ENCODE peak calls at places on chromosomes 16 and 17, in ten cellular contexts. One of them, this sample, is unnamed.

GRCh38 chr16:12000032-12000431 is 23.5 kb downstream of the SNX29 start:
- DNase-seq in K562: no peak
- DNase-seq in BE2C: no peak
- DNase-seq in neural progenitor cell: no peak
- DNase-seq in testis: no peak
- DNase-seq in fibroblast of lung: no peak
- DNase-seq in NB4: no peak
- DNase-seq in tibial nerve: no peak
- DNase-seq in fibroblast of the aortic adventitia: no peak
- DNase-seq in psoas muscle: no peak
- DNase-seq in this sample: peak; percentile 67

GRCh38 chr16:67782567-67783352 is 23.6 kb downstream of the RANBP10 start:
- DNase-seq in fibroblast of the aortic adventitia: no peak
- DNase-seq in K562: no peak
- DNase-seq in tibial nerve: no peak
- DNase-seq in NB4: no peak
- DNase-seq in psoas muscle: no peak
- DNase-seq in testis: no peak
- DNase-seq in BE2C: peak; percentile 27
- DNase-seq in fibroblast of lung: no peak
- DNase-seq in neural progenitor cell: no peak
- DNase-seq in this sample: peak; percentile 27

GRCh38 chr17:8960325-8961144 is 5.0 kb downstream of the PIK3R5 start:
- DNase-seq in neural progenitor cell: no peak
- DNase-seq in psoas muscle: no peak
- DNase-seq in NB4: no peak
- DNase-seq in fibroblast of the aortic adventitia: no peak
- DNase-seq in fibroblast of lung: no peak
- DNase-seq in tibial nerve: no peak
- DNase-seq in K562: no peak
- DNase-seq in testis: no peak
- DNase-seq in BE2C: no peak
- DNase-seq in this sample: no peak

GRCh38 chr16:8935989-8936388 is 27.7 kb downstream of the USP7 start:
- DNase-seq in BE2C: no peak
- DNase-seq in NB4: peak; percentile 14
- DNase-seq in K562: peak; percentile 49
- DNase-seq in psoas muscle: no peak
- DNase-seq in fibroblast of lung: no peak
- DNase-seq in neural progenitor cell: peak; percentile 45
- DNase-seq in tibial nerve: no peak
- DNase-seq in fibroblast of the aortic adventitia: no peak
- DNase-seq in testis: no peak
- DNase-seq in this sample: peak; percentile 46

GRCh38 chr17:2237521-2237921 is 66.1 kb downstream of the SMG6 start:
- DNase-seq in testis: peak; percentile 58
- DNase-seq in neural progenitor cell: no peak
- DNase-seq in fibroblast of the aortic adventitia: peak; percentile 86
- DNase-seq in NB4: no peak
- DNase-seq in psoas muscle: peak; percentile 69
- DNase-seq in BE2C: no peak
- DNase-seq in tibial nerve: no peak
- DNase-seq in K562: no peak
- DNase-seq in fibroblast of lung: peak; percentile 81
- DNase-seq in this sample: no peak

GRCh38 chr17:17325228-17325627 is 22.1 kb downstream of the NT5M start:
- DNase-seq in NB4: no peak
- DNase-seq in BE2C: peak; percentile 34
- DNase-seq in K562: no peak
- DNase-seq in fibroblast of the aortic adventitia: no peak
- DNase-seq in neural progenitor cell: no peak
- DNase-seq in fibroblast of lung: no peak
- DNase-seq in tibial nerve: no peak
- DNase-seq in testis: no peak
- DNase-seq in psoas muscle: peak; percentile 80
- DNase-seq in this sample: no peak

GRCh38 chr17:4008496-4009163 is 44.4 kb upstream of the ATP2A3 start:
- DNase-seq in K562: no peak
- DNase-seq in tibial nerve: no peak
- DNase-seq in psoas muscle: no peak
- DNase-seq in NB4: no peak
- DNase-seq in BE2C: no peak
- DNase-seq in testis: no peak
- DNase-seq in neural progenitor cell: no peak
- DNase-seq in fibroblast of the aortic adventitia: no peak
- DNase-seq in fibroblast of lung: no peak
- DNase-seq in this sample: no peak

GRCh38 chr16:55323637-55324490 is at the start of gene IRX6:
- DNase-seq in tibial nerve: no peak
- DNase-seq in neural progenitor cell: peak; percentile 84
- DNase-seq in psoas muscle: peak; percentile 90
- DNase-seq in BE2C: peak; percentile 73
- DNase-seq in fibroblast of lung: no peak
- DNase-seq in fibroblast of the aortic adventitia: no peak
- DNase-seq in testis: peak; percentile 89
- DNase-seq in K562: peak; percentile 50
- DNase-seq in NB4: no peak
- DNase-seq in this sample: peak; percentile 80

GRCh38 chr16:2465653-2466415 is 5.3 kb upstream of the NTN3 start:
- DNase-seq in fibroblast of lung: no peak
- DNase-seq in neural progenitor cell: peak; percentile 57
- DNase-seq in BE2C: no peak
- DNase-seq in K562: no peak
- DNase-seq in psoas muscle: no peak
- DNase-seq in testis: no peak
- DNase-seq in tibial nerve: no peak
- DNase-seq in NB4: peak; percentile 71
- DNase-seq in fibroblast of the aortic adventitia: no peak
- DNase-seq in this sample: peak; percentile 53
- TF ChIP-seq CTCF in fibroblast of lung: peak; percentile 37
- TF ChIP-seq CTCF in neural progenitor cell: peak; percentile 46
- TF ChIP-seq CTCF in BE2C: peak; percentile 40
- TF ChIP-seq CTCF in K562: peak; percentile 57
- TF ChIP-seq CTCF in psoas muscle: no peak
- TF ChIP-seq CTCF in testis: no peak
- TF ChIP-seq CTCF in tibial nerve: no peak
- TF ChIP-seq CTCF in NB4: peak; percentile 54
- TF ChIP-seq CTCF in fibroblast of the aortic adventitia: peak; percentile 34
- TF ChIP-seq CTCF in this sample: peak; percentile 56

GRCh38 chr16:87389245-87389644 is 2.9 kb upstream of the MAP1LC3B start:
- DNase-seq in K562: no peak
- DNase-seq in neural progenitor cell: no peak
- DNase-seq in tibial nerve: no peak
- DNase-seq in testis: no peak
- DNase-seq in psoas muscle: no peak
- DNase-seq in fibroblast of lung: no peak
- DNase-seq in BE2C: no peak
- DNase-seq in NB4: peak; percentile 33
- DNase-seq in fibroblast of the aortic adventitia: no peak
- DNase-seq in this sample: peak; percentile 49

GRCh38 chr16:87391324-87391949 is 699 bp upstream of the MAP1LC3B start:
- DNase-seq in K562: no peak
- DNase-seq in neural progenitor cell: peak; percentile 77
- DNase-seq in BE2C: peak; percentile 61
- DNase-seq in tibial nerve: peak; percentile 52
- DNase-seq in NB4: no peak
- DNase-seq in testis: peak; percentile 57
- DNase-seq in psoas muscle: peak; percentile 91
- DNase-seq in fibroblast of the aortic adventitia: peak; percentile 27
- DNase-seq in fibroblast of lung: peak; percentile 19
- DNase-seq in this sample: no peak

GRCh38 chr16:87388818-87389134 is 3.4 kb upstream of the MAP1LC3B start:
- DNase-seq in NB4: no peak
- DNase-seq in K562: no peak
- DNase-seq in BE2C: no peak
- DNase-seq in tibial nerve: no peak
- DNase-seq in neural progenitor cell: no peak
- DNase-seq in psoas muscle: no peak
- DNase-seq in testis: no peak
- DNase-seq in fibroblast of lung: no peak
- DNase-seq in fibroblast of the aortic adventitia: no peak
- DNase-seq in this sample: no peak

GRCh38 chr16:87391950-87392822 is at the start of gene MAP1LC3B:
- DNase-seq in testis: peak; percentile 96
- DNase-seq in tibial nerve: peak; percentile 93
- DNase-seq in NB4: peak; percentile 97
- DNase-seq in fibroblast of lung: peak; percentile 91
- DNase-seq in BE2C: peak; percentile 98
- DNase-seq in psoas muscle: peak; percentile 98
- DNase-seq in neural progenitor cell: peak; percentile 99
- DNase-seq in K562: peak; percentile 92
- DNase-seq in fibroblast of the aortic adventitia: peak; percentile 95
- DNase-seq in this sample: peak; percentile 90

DNA sequence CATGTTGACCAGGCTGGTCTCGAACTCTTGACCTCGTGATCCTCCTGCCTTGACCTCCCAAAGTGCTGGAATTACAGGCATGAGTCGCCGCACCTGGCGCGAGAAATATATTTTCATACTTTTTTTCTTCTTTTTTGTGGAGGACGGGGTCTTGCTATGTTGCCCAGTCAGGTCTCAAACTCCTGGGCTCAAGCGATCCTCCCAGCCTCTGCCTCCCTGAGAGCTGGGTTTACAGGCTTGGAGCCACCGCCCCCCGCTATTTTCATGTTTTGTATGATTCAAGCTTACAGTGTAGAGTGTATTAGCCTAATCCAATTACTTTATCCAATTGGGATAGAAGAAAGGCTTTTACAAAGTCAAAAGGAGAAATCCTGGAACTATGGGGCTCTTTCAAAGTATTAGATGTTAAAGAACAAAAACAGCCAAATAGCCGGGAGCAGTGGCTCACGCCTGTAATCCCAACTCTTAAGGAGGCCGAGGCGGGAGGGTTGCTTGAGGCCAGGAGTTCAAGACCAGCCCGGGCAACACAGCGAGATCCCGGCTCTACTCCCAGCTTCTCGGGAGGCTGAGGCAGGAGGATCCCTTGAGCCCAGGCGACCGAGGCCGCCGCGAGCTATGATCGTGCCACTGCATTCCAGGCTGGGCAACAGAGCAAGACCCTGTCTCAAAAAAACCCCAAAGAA is 1.4 kb upstream of the MAP1LC3B start:
- DNase-seq in fibroblast of the aortic adventitia: no peak
- DNase-seq in BE2C: no peak
- DNase-seq in tibial nerve: no peak
- DNase-seq in K562: no peak
- DNase-seq in neural progenitor cell: peak; percentile 33
- DNase-seq in psoas muscle: no peak
- DNase-seq in NB4: no peak
- DNase-seq in fibroblast of lung: no peak
- DNase-seq in testis: no peak
- DNase-seq in this sample: no peak
- H3K4me3 ChIP-seq in fibroblast of the aortic adventitia: no peak overlapping the region
- H3K4me3 ChIP-seq in BE2C: peak overlapping the region; percentile 60
- H3K4me3 ChIP-seq in tibial nerve: no peak overlapping the region
- H3K4me3 ChIP-seq in K562: peak overlapping the region; percentile 89
- H3K4me3 ChIP-seq in neural progenitor cell: peak overlapping the region; percentile 68
- H3K4me3 ChIP-seq in psoas muscle: peak overlapping the region; percentile 79
- H3K4me3 ChIP-seq in NB4: peak overlapping the region; percentile 54
- H3K4me3 ChIP-seq in fibroblast of lung: no peak overlapping the region
- H3K4me3 ChIP-seq in testis: peak overlapping the region; percentile 85
- H3K4me3 ChIP-seq in this sample: no peak overlapping the region

DNA sequence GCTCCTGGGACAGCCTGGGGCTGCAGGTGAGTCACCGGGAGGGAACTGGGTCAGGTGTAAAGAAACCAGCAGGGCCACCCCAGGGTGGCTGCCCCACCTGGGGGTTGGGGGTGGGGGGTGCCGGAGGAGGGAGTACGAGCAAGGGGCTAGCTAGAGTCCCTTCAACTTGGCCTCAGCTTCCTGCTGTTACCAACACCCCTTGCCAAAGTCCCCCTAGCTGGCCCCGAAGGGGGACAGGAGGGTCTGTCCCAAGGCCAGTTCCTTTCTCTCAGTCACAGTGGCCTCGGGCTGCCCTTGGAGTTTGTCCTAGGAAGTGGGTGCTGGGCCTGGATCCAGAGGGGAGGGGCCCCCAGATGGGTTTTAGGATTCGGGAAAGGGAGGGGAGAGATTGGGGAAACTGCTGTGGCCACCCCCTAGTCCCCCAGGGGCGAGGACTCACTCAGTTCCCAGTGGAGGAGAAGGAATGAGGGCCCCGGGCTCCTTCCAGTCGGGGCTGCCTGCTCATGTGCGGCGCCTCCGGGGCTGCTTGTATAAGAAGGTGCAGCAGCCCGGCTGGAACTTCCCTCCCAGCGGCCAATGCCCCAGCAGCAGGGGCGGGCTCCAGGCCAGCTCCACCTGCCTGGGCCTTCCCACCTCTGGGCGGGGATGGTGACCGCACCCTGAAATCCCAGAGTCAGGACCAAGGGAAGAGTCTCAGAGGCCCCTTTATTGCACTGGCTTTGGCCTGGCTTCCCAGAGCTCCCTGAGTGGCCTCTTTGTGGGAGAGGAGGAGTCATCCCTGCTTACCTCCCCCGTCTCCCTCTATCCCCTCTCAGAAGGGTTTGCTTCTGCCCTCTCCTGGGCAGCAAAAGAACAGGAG is 7.3 kb downstream of the ARHGAP27 start:
- DNase-seq in fibroblast of the aortic adventitia: peak; percentile 35
- DNase-seq in testis: peak; percentile 30
- DNase-seq in neural progenitor cell: peak; percentile 87
- DNase-seq in psoas muscle: peak; percentile 45
- DNase-seq in fibroblast of lung: peak; percentile 62
- DNase-seq in BE2C: peak; percentile 67
- DNase-seq in tibial nerve: no peak
- DNase-seq in NB4: peak; percentile 78
- DNase-seq in K562: peak; percentile 77
- DNase-seq in this sample: peak; percentile 96
- TF ChIP-seq CTCF in fibroblast of the aortic adventitia: peak; percentile 37
- TF ChIP-seq CTCF in testis: no peak
- TF ChIP-seq CTCF in neural progenitor cell: peak; percentile 70
- TF ChIP-seq CTCF in psoas muscle: no peak
- TF ChIP-seq CTCF in fibroblast of lung: peak; percentile 51
- TF ChIP-seq CTCF in BE2C: peak; percentile 76
- TF ChIP-seq CTCF in tibial nerve: no peak
- TF ChIP-seq CTCF in NB4: peak; percentile 59
- TF ChIP-seq CTCF in K562: peak; percentile 70
- TF ChIP-seq CTCF in this sample: peak; percentile 80

GRCh38 chr16:2967211-2967631 is 1.9 kb upstream of the PAQR4 start:
- DNase-seq in K562: no peak
- DNase-seq in tibial nerve: no peak
- DNase-seq in psoas muscle: no peak
- DNase-seq in BE2C: no peak
- DNase-seq in NB4: no peak
- DNase-seq in testis: no peak
- DNase-seq in fibroblast of the aortic adventitia: no peak
- DNase-seq in neural progenitor cell: no peak
- DNase-seq in fibroblast of lung: no peak
- DNase-seq in this sample: no peak

GRCh38 chr16:2967721-2968161 is 1.4 kb upstream of the PAQR4 start:
- DNase-seq in fibroblast of lung: no peak
- DNase-seq in fibroblast of the aortic adventitia: no peak
- DNase-seq in NB4: no peak
- DNase-seq in K562: no peak
- DNase-seq in testis: no peak
- DNase-seq in neural progenitor cell: no peak
- DNase-seq in tibial nerve: no peak
- DNase-seq in BE2C: no peak
- DNase-seq in psoas muscle: no peak
- DNase-seq in this sample: peak; percentile 5

GRCh38 chr16:2966043-2966802 is 2.1 kb downstream of the KREMEN2 start:
- DNase-seq in fibroblast of lung: no peak
- DNase-seq in K562: no peak
- DNase-seq in fibroblast of the aortic adventitia: no peak
- DNase-seq in NB4: no peak
- DNase-seq in testis: no peak
- DNase-seq in tibial nerve: no peak
- DNase-seq in psoas muscle: no peak
- DNase-seq in BE2C: no peak
- DNase-seq in neural progenitor cell: peak; percentile 1
- DNase-seq in this sample: peak; percentile 7

GRCh38 chr16:2968368-2968737 is 795 bp upstream of the PAQR4 start:
- DNase-seq in tibial nerve: no peak
- DNase-seq in testis: no peak
- DNase-seq in fibroblast of lung: no peak
- DNase-seq in BE2C: no peak
- DNase-seq in psoas muscle: no peak
- DNase-seq in neural progenitor cell: no peak
- DNase-seq in K562: no peak
- DNase-seq in fibroblast of the aortic adventitia: no peak
- DNase-seq in NB4: no peak
- DNase-seq in this sample: peak; percentile 73

GRCh38 chr16:2966803-2967184 is 2.4 kb upstream of the PAQR4 start:
- DNase-seq in testis: no peak
- DNase-seq in tibial nerve: no peak
- DNase-seq in K562: no peak
- DNase-seq in fibroblast of the aortic adventitia: no peak
- DNase-seq in neural progenitor cell: peak; percentile 29
- DNase-seq in psoas muscle: no peak
- DNase-seq in BE2C: no peak
- DNase-seq in NB4: no peak
- DNase-seq in fibroblast of lung: no peak
- DNase-seq in this sample: no peak
- H3K4me3 ChIP-seq in testis: peak overlapping the region; percentile 15
- H3K4me3 ChIP-seq in tibial nerve: no peak overlapping the region
- H3K4me3 ChIP-seq in K562: no peak overlapping the region
- H3K4me3 ChIP-seq in fibroblast of the aortic adventitia: no peak overlapping the region
- H3K4me3 ChIP-seq in neural progenitor cell: no peak overlapping the region
- H3K4me3 ChIP-seq in psoas muscle: peak overlapping the region; percentile 34
- H3K4me3 ChIP-seq in BE2C: no peak overlapping the region
- H3K4me3 ChIP-seq in NB4: no peak overlapping the region
- H3K4me3 ChIP-seq in fibroblast of lung: no peak overlapping the region
- H3K4me3 ChIP-seq in this sample: no peak overlapping the region